ENCODE peak calls at places on chromosomes 12 and 14, in nine cellular contexts. G, W, B, D, X, K, P, R and F are unnamed samples.

GRCh38 chr12:16348435-16349131 is 1.1 kb downstream of the MGST1 start:
- DNase-seq in G (no peak), X (peak), P (no peak), D (no peak), R (no peak), B (no peak), W (no peak), K (no peak), F (no peak)

GRCh38 chr14:92297818-92298595 is 25.0 kb upstream of the SLC24A4 start:
- DNase-seq in X (no peak), P (no peak), B (no peak), R (no peak), G (no peak), K (no peak), W (no peak), D (no peak), F (no peak)

GRCh38 chr12:55955800-55956508 is 9.9 kb downstream of the PMEL start:
- DNase-seq in K (no peak), P (peak), D (peak), B (no peak), R (peak), G (peak), X (no peak), W (no peak), F (no peak)

GRCh38 chr12:97616936-97617335 is 154.3 kb downstream of the RMST start:
- DNase-seq in W (no peak), K (no peak), X (no peak), G (no peak), P (no peak), D (no peak), B (no peak), R (no peak), F (no peak)

GRCh38 chr14:32330356-32331226 is 1.5 kb downstream of the AKAP6 start:
- DNase-seq in P (no peak), W (no peak), X (peak), R (no peak), B (no peak), G (no peak), D (no peak), K (no peak), F (no peak)

GRCh38 chr12:8950702-8951478 is 1.4 kb upstream of the M6PR start:
- DNase-seq in W (no peak), K (no peak), R (peak), P (no peak), G (no peak), D (peak), B (no peak), X (no peak), F (no peak)

GRCh38 chr12:130367003-130367402 is 29.3 kb downstream of the PIWIL1 start:
- DNase-seq in R (no peak), B (no peak), K (no peak), G (no peak), W (no peak), P (no peak), X (no peak), D (no peak), F (no peak)

GRCh38 chr12:3655331-3655900 is 97.5 kb downstream of the CRACR2A start:
- DNase-seq in W (no peak), D (no peak), X (peak), G (no peak), R (peak), K (no peak), P (peak), B (no peak), F (no peak)

GRCh38 chr12:47964102-47964723 is 817 bp downstream of the TMEM106C start:
- DNase-seq in X (peak), G (no peak), P (no peak), W (no peak), B (no peak), D (no peak), K (no peak), R (no peak), F (no peak)

GRCh38 chr12:2834581-2835491 is at the start of gene NRIP2:
- DNase-seq in R (peak), D (no peak), K (no peak), G (no peak), B (peak), P (no peak), W (no peak), X (no peak), F (no peak)

GRCh38 chr14:102786758-102787157 is 9.5 kb downstream of the TRAF3 start:
- DNase-seq in D (no peak), P (no peak), R (no peak), X (no peak), K (no peak), G (no peak), W (no peak), B (no peak), F (no peak)

GRCh38 chr12:12735301-12735700 is 18.1 kb downstream of the CDKN1B start:
- DNase-seq in B (no peak), X (no peak), W (no peak), D (no peak), K (no peak), R (peak), P (no peak), G (no peak), F (no peak)

GRCh38 chr14:102675396-102675795 is 82.9 kb downstream of the RCOR1 start:
- DNase-seq in K (no peak), P (no peak), G (no peak), W (no peak), R (peak), X (no peak), D (no peak), B (no peak), F (no peak)

GRCh38 chr12:68242777-68243176 is 10.6 kb downstream of the IL22 start:
- DNase-seq in G (no peak), P (no peak), R (no peak), W (no peak), K (no peak), D (no peak), B (no peak), X (no peak), F (no peak)

GRCh38 chr12:53326460-53327185 is 5.2 kb upstream of the AAAS start:
- DNase-seq in D (no peak), R (no peak), X (no peak), G (no peak), P (no peak), B (no peak), W (no peak), K (no peak), F (no peak)

GRCh38 chr12:69099201-69099837 is 140.1 kb upstream of the CPSF6 start:
- DNase-seq in W (no peak), P (no peak), X (no peak), K (no peak), D (no peak), B (no peak), R (no peak), G (no peak), F (no peak)

GRCh38 chr14:105487449-105487985 is 831 bp downstream of the CRIP1 start:
- DNase-seq in B (no peak), X (no peak), P (peak), R (no peak), K (no peak), G (no peak), W (no peak), D (peak), F (no peak)

GRCh38 chr12:25436206-25436912 is 116.7 kb downstream of the LMNTD1 start:
- DNase-seq in X (peak), D (peak), R (peak), B (peak), K (no peak), W (no peak), G (no peak), P (peak), F (no peak)

GRCh38 chr12:62715086-62715786 is 219.7 kb downstream of the PPM1H start:
- DNase-seq in G (no peak), K (no peak), P (no peak), X (no peak), W (no peak), B (no peak), R (no peak), D (no peak), F (no peak)

GRCh38 chr14:93759781-93760307 is 28.4 kb downstream of the PRIMA1 start:
- DNase-seq in R (no peak), G (no peak), X (peak), K (no peak), W (no peak), B (no peak), P (no peak), D (no peak), F (no peak)

GRCh38 chr12:122834229-122834920 is 882 bp upstream of the HIP1R start:
- DNase-seq in W (peak), K (no peak), X (peak), G (no peak), P (peak), B (no peak), R (peak), D (peak), F (no peak)

GRCh38 chr14:105888784-105889665 is 362.6 kb downstream of the TMEM121 start:
- DNase-seq in D (no peak), B (no peak), P (no peak), W (no peak), R (no peak), G (no peak), X (no peak), K (no peak), F (no peak)

GRCh38 chr14:77043177-77043983 is 14.9 kb upstream of the IRF2BPL start:
- DNase-seq in G (no peak), R (peak), D (no peak), K (no peak), P (no peak), B (no peak), X (no peak), W (no peak), F (no peak)